ENCODE peak calls at places on chromosomes 3 and 15, in eight cellular contexts. L, W, S, Z, C, R, Y and M are unnamed samples.

GRCh38 chr15:39948817-39949216 is 14.9 kb downstream of the EIF2AK4 start:
- DNase-seq in L (no peak), W (no peak), S (no peak), Z (no peak), C (no peak), R (no peak), Y (no peak), M (no peak)

GRCh38 chr3:35262376-35262775 is 376.9 kb upstream of the ARPP21 start:
- DNase-seq in L (no peak), W (no peak), S (no peak), Z (no peak), C (no peak), R (no peak), Y (no peak), M (no peak)

GRCh38 chr3:31667582-31667981 is 134.9 kb downstream of the STT3B start:
- DNase-seq in L (no peak), W (no peak), S (no peak), Z (no peak), C (no peak), R (no peak), Y (no peak), M (no peak)

GRCh38 chr3:89617706-89618105 is 510.3 kb downstream of the EPHA3 start:
- DNase-seq in L (no peak), W (no peak), S (no peak), Z (no peak), C (peak), R (no peak), Y (no peak), M (no peak)

GRCh38 chr3:125622381-125622788 is 27.1 kb upstream of the OSBPL11 start:
- DNase-seq in L (peak), W (no peak), S (peak), Z (no peak), C (no peak), R (no peak), Y (no peak), M (no peak)

GRCh38 chr3:184631339-184631965 is 69.9 kb downstream of the EPHB3 start:
- DNase-seq in L (no peak), W (no peak), S (no peak), Z (no peak), C (no peak), R (no peak), Y (no peak), M (no peak)

GRCh38 chr3:195260286-195260905 is 10.6 kb downstream of the XXYLT1 start:
- DNase-seq in L (peak), W (no peak), S (no peak), Z (peak), C (no peak), R (no peak), Y (no peak), M (no peak)

GRCh38 chr15:78055923-78056713 is 21.4 kb downstream of the TBC1D2B start:
- DNase-seq in L (peak), W (no peak), S (no peak), Z (peak), C (peak), R (no peak), Y (no peak), M (no peak)

GRCh38 chr15:61038910-61039309 is 190.2 kb downstream of the RORA start:
- DNase-seq in L (no peak), W (no peak), S (no peak), Z (no peak), C (peak), R (no peak), Y (no peak), M (no peak)

GRCh38 chr15:79967331-79968182 is 3.4 kb downstream of the BCL2A1 start:
- DNase-seq in L (no peak), W (peak), S (no peak), Z (no peak), C (no peak), R (no peak), Y (no peak), M (no peak)

GRCh38 chr3:25259871-25260270 is 168.2 kb upstream of the RARB start:
- DNase-seq in L (peak), W (no peak), S (no peak), Z (no peak), C (no peak), R (no peak), Y (no peak), M (no peak)

GRCh38 chr3:27034255-27034654 is 334.9 kb downstream of the NEK10 start:
- DNase-seq in L (no peak), W (no peak), S (no peak), Z (no peak), C (no peak), R (no peak), Y (no peak), M (no peak)

GRCh38 chr3:127655641-127656040 is 17.1 kb upstream of the ABTB1 start:
- DNase-seq in L (no peak), W (no peak), S (no peak), Z (no peak), C (peak), R (no peak), Y (no peak), M (no peak)

GRCh38 chr3:17023006-17023664 is 138.4 kb downstream of the PLCL2 start:
- DNase-seq in L (no peak), W (peak), S (no peak), Z (no peak), C (no peak), R (peak), Y (no peak), M (no peak)

GRCh38 chr3:14360123-14360881 is 42.1 kb upstream of the SLC6A6 start:
- DNase-seq in L (no peak), W (no peak), S (no peak), Z (no peak), C (no peak), R (no peak), Y (no peak), M (no peak)

GRCh38 chr3:58864480-58864879 is 185.3 kb downstream of the CFAP20DC start:
- DNase-seq in L (no peak), W (no peak), S (no peak), Z (no peak), C (no peak), R (no peak), Y (no peak), M (no peak)

GRCh38 chr3:8992854-8993253 is 29.6 kb upstream of the RAD18 start:
- DNase-seq in L (no peak), W (no peak), S (no peak), Z (no peak), C (no peak), R (no peak), Y (no peak), M (no peak)

GRCh38 chr15:68652141-68652540 is 73.3 kb downstream of the CORO2B start:
- DNase-seq in L (peak), W (no peak), S (peak), Z (no peak), C (no peak), R (no peak), Y (no peak), M (no peak)

GRCh38 chr15:91223902-91224301 is 123.8 kb downstream of the SV2B start:
- DNase-seq in L (no peak), W (no peak), S (no peak), Z (no peak), C (no peak), R (no peak), Y (no peak), M (no peak)

GRCh38 chr3:16318216-16318615 is 53.2 kb downstream of the OXNAD1 start:
- DNase-seq in L (no peak), W (no peak), S (no peak), Z (no peak), C (peak), R (no peak), Y (peak), M (no peak)